ENCODE peak calls at places on chromosomes 5 and 9, in six cellular contexts. P is mesenchymal stem cell; K is NT2/D1; J is HCT116; X is CD8-positive, alpha-beta memory T cell; R is GM23248. L is an unnamed sample. For H3K27me3, the result is how much of the 10 kb centered on the place peaks cover.

GRCh38 chr5:142343531-142343930 is 18.7 kb upstream of the SPRY4 start:
- DNase-seq in P (no peak), K (no peak), J (no peak), X (no peak), R (no peak), L (no peak)

GRCh38 chr5:135009736-135010501 is 24.1 kb downstream of the PITX1 start:
- DNase-seq in P (no peak), K (no peak), J (no peak), X (no peak), R (no peak), L (no peak)

GRCh38 chr9:112754578-112754977 is 4.0 kb downstream of the SNX30 start:
- DNase-seq in P (no peak), K (peak), J (peak), X (peak), R (peak), L (no peak)

GRCh38 chr5:68261174-68262021 is 45.8 kb downstream of the PIK3R1 start:
- DNase-seq in P (peak), K (no peak), J (no peak), X (no peak), R (peak), L (no peak)

GRCh38 chr5:79183011-79183410 is 52.9 kb upstream of the JMY start:
- DNase-seq in P (no peak), K (no peak), J (no peak), X (no peak), R (peak), L (no peak)

GRCh38 chr9:33329117-33329563 is 38.8 kb downstream of the NFX1 start:
- DNase-seq in P (peak), K (no peak), J (no peak), X (no peak), R (peak), L (peak)

GRCh38 chr5:118981783-118982182 is 6.6 kb downstream of the DTWD2 start:
- DNase-seq in P (no peak), K (no peak), J (no peak), X (no peak), R (no peak), L (no peak)

GRCh38 chr9:93598647-93599241 is 22.4 kb downstream of the PHF2 start:
- DNase-seq in P (no peak), K (no peak), J (no peak), X (no peak), R (peak), L (no peak)

DNA sequence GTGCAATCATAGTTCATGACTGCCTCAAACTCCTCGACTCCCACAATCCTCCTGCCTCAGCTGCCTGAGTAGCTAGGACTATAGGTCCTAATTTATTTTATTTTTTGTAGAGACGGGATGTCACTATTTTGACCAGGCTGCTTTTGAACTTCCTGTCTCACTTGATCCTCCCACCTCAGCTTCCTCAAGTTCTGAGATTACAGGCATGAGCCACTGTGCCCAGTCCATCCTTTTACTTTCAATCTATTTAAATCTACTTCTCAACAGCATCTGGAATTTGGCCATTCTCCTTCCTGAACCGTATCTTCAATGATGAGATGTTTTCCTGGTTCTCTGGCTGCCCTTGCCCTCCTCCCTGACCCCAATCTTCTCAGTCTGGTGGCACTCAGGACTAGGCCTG is 12.2 kb upstream of the GRIN1 start:
- DNase-seq in P (no peak), K (no peak), J (no peak), X (no peak), R (no peak), L (no peak)
- H3K4me3 ChIP-seq in P (peak), K (no peak), J (no peak), X (peak), R (no peak), L (no peak)

GRCh38 chr9:124017929-124018730 is 6.6 kb downstream of the LHX2 start:
- DNase-seq in P (no peak), K (no peak), J (no peak), X (no peak), R (no peak), L (no peak)
- H3K27me3 ChIP-seq in P (half or more), K (half or more), J (under half), X (half or more), R (half or more), L (half or more)

DNA sequence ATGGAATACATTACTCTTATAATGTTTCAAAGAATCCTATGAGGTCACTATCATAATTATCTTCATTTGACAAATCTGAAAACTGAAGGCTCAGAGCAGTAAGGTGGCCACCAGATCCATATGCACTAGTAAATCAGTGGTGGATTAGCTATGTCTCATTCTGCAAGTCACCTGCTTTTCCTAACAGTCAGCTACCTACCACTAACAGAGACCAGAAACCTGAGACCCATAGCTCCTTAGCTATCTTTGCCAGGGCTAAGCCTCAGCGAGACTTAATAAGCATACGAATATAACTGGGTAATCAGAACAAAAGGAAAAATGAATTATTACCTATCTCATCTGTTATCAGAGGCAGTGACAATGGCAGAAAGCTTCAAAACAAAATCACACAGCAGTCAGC is 118.7 kb downstream of the AUH start:
- DNase-seq in P (no peak), K (no peak), J (no peak), X (no peak), R (no peak), L (no peak)
- H3K4me3 ChIP-seq in P (no peak), K (no peak), J (no peak), X (no peak), R (no peak), L (no peak)

GRCh38 chr5:16937023-16937379 is 913 bp upstream of the MYO10 start:
- DNase-seq in P (no peak), K (no peak), J (no peak), X (no peak), R (peak), L (no peak)
- H3K27me3 ChIP-seq in P (under half), K (under half), J (under half), X (under half), R (under half), L (under half)